ENCODE peak calls at places on chromosomes 13 and 19, in six cellular contexts. U is omental fat pad, Q is GM13977, V is HFF-Myc, P is fibroblast of villous mesenchyme, D is astrocyte. R is an unnamed sample.

GRCh38 chr19:49614096-49614857 is 23.3 kb downstream of the PRR12 start:
- DNase-seq in U (no peak), Q (peak), V (peak), P (peak), D (peak), R (no peak)

GRCh38 chr19:5456130-5456835 is 1.1 kb downstream of the ZNRF4 start:
- DNase-seq in U (no peak), Q (no peak), V (no peak), P (no peak), D (no peak), R (no peak)

GRCh38 chr13:51849145-51850101 is 4.4 kb upstream of the TMEM272 start:
- DNase-seq in U (no peak), Q (peak), V (no peak), P (peak), D (peak), R (peak)

GRCh38 chr13:105990256-105990958 is 545.1 kb downstream of the EFNB2 start:
- DNase-seq in U (no peak), Q (no peak), V (no peak), P (no peak), D (peak), R (no peak)

GRCh38 chr19:18086590-18087138 is at the start of gene IL12RB1:
- DNase-seq in U (no peak), Q (peak), V (no peak), P (peak), D (no peak), R (peak)

GRCh38 chr19:18109363-18109730 is 11.8 kb downstream of the MAST3 start:
- DNase-seq in U (no peak), Q (no peak), V (no peak), P (no peak), D (no peak), R (no peak)

GRCh38 chr13:102091231-102091630 is 310.6 kb downstream of the FGF14 start:
- DNase-seq in U (no peak), Q (no peak), V (no peak), P (no peak), D (no peak), R (no peak)

GRCh38 chr19:48511321-48511731 is 309 bp downstream of the LMTK3 start:
- DNase-seq in U (no peak), Q (no peak), V (no peak), P (no peak), D (no peak), R (no peak)

GRCh38 chr13:101942038-101942437 is 459.8 kb downstream of the FGF14 start:
- DNase-seq in U (no peak), Q (no peak), V (no peak), P (peak), D (peak), R (no peak)

GRCh38 chr13:77896536-77896935 is 22.1 kb downstream of the EDNRB start:
- DNase-seq in U (no peak), Q (no peak), V (no peak), P (peak), D (peak), R (no peak)

GRCh38 chr19:43462383-43462782 is 3.0 kb downstream of the LYPD3 start:
- DNase-seq in U (no peak), Q (no peak), V (no peak), P (no peak), D (no peak), R (no peak)

GRCh38 chr13:41962994-41963393 is 2.1 kb upstream of the VWA8 start:
- DNase-seq in U (no peak), Q (no peak), V (no peak), P (no peak), D (no peak), R (no peak)

DNA sequence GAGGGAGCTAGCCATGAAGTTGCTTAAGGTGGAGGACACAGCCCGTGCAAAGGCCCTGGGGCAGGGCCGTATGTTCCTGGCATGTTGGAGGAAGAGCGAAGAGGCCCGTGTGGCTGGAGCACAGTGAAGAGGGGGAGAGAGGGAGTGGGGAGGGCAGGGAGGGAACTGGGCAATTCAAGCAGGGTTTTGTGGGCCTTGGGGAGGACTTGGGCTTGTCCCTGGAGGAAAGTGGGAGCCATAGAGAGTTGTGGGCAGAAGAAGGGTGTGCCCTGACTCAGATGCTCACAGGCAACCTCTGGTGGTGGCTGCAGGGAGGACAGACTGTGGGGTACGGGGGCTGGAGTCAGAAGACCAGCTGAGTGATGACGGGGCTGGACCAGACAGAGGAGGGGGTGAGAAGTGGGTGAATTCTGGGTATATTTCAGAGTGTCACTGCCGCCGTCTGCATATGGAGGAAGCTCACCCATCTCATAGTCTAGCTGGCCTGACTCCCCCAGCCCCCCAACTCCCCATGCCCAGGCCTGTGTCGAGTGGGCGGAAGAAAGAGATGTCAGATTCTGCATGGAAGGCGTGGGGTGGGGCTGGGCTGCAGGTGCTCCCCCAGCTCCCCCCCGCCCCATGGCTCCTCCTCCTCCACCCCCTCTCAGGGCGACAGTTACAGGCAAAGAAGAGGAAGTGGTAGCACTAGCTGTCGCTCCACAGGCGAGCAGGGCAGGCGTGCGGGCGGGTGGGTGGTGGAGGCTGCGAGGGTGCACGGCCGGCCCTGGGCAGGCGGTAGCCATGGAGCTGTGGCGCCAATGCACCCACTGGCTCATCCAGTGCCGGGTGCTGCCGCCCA is at the start of gene VAV1:
- DNase-seq in U (no peak), Q (peak), V (no peak), P (no peak), D (no peak), R (peak)
- TF ChIP-seq CTCF in U (no peak), Q (peak), V (peak), P (no peak), D (no peak), R (peak)

DNA sequence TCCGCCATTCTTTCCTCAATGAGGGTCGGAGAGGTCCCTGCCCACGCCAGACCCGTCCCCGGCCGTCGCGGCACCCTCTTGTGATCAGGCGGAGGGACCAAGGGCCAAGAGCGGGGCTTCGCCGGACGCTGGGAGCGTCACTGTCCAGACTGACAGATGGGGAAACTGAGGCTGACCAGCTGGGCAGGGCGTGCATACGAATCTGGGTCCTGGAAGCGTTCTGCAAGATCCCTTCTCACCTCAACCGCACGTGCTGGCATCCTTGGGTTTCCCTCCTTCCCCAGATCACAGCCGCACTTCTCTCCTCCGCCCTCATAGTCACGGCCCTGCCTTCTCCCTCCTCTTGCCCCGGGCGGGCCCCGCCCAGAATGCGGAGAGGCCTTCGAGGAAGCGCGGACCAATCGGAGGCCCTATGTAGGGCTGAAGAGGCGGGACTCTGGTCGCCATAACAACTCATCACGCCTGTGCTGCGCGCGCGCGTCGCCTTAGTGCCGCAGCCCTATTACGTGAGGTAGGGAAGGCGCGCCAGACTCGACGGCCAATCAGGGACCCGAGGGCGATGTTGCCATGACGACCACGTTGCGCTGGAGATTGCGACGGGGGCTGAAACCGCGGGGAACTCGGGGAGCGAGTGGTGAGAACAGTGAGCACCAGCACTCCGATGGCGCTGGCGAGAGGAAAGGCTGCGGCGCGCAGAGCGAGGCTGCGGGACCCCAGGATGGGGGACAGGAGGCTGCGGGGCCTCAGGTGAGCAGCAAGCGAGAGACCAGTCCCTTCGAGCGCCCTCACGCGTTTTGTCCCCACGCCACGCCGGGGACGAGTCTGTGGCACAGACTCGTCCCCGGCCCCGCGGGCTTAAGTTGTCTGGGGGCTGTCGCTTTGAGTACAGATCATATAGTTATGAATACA is 5.7 kb downstream of the RNF225 start:
- DNase-seq in U (peak), Q (peak), V (peak), P (peak), D (peak), R (peak)
- TF ChIP-seq CTCF in U (no peak), Q (peak), V (no peak), P (no peak), D (no peak), R (no peak)

GRCh38 chr13:110390572-110390971 is 83.5 kb downstream of the COL4A2 start:
- DNase-seq in U (no peak), Q (no peak), V (peak), P (peak), D (peak), R (no peak)

GRCh38 chr13:110382830-110383229 is 75.7 kb downstream of the COL4A2 start:
- DNase-seq in U (no peak), Q (no peak), V (no peak), P (peak), D (no peak), R (no peak)

GRCh38 chr13:110391273-110391672 is 84.2 kb downstream of the COL4A2 start:
- DNase-seq in U (no peak), Q (no peak), V (no peak), P (peak), D (peak), R (no peak)

GRCh38 chr13:110388141-110388943 is 81.3 kb downstream of the COL4A2 start:
- DNase-seq in U (no peak), Q (no peak), V (no peak), P (peak), D (peak), R (no peak)

GRCh38 chr13:110387451-110388140 is 80.5 kb downstream of the COL4A2 start:
- DNase-seq in U (no peak), Q (peak), V (no peak), P (peak), D (no peak), R (peak)
- TF ChIP-seq CTCF in U (no peak), Q (no peak), V (no peak), P (no peak), D (no peak), R (no peak)

DNA sequence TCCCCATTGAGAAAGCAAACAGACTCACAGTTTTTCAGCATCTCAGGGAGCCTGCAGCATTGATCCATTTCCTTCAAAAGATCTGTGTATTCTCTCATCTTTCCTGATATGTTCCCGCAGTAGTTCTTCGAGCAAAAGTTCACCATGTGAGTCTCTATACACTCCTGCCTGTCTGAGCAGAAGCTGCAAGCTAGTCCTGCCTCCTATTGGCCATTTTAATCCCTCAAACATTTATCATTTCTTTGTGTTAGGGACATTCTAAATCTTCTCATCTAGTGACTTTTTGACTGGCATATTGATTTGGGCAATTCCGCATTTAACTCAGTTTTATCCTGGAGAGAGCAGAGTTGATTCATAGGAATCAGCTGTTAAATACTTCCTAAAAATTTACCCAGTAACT is 660.4 kb upstream of the KLF12 start:
- DNase-seq in U (no peak), Q (no peak), V (no peak), P (no peak), D (no peak), R (no peak)
- TF ChIP-seq CTCF in U (no peak), Q (no peak), V (no peak), P (no peak), D (no peak), R (no peak)

GRCh38 chr13:113367020-113367560 is 3.2 kb upstream of the GRTP1 start:
- DNase-seq in U (no peak), Q (no peak), V (no peak), P (no peak), D (no peak), R (no peak)
- TF ChIP-seq CTCF in U (no peak), Q (no peak), V (no peak), P (no peak), D (no peak), R (no peak)

DNA sequence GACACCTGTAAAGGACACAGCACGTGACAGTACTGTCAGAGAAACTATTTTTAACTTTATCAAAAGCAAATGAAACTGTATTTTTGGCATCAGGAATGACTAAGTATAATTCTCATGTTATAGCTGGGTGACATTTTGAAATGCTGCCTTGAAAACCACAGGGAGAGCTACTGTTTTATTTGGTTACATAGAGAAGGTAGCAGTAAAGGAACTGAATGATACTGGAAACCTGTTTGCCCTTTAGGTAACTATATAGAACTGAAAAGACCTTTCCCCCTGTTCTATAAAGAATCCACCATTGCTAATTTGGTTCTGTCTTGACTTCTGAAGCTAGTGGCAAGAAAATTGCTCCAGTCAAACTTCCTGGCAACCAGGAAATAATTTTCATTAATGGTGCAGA is 39.1 kb downstream of the MIPEP start:
- DNase-seq in U (no peak), Q (no peak), V (no peak), P (no peak), D (no peak), R (no peak)
- TF ChIP-seq CTCF in U (no peak), Q (no peak), V (no peak), P (no peak), D (no peak), R (no peak)